ENCODE peak calls at places on chromosomes 1 and 21, in nine cellular contexts. K is fibroblast of lung; C is AG04449; J is mesendoderm; B is naive thymus-derived CD4-positive, alpha-beta T cell; I is coronary artery; Y is choroid plexus epithelial cell; G is effector memory CD4-positive, alpha-beta T cell; L is CD8-positive, alpha-beta memory T cell. E is an unnamed sample.

GRCh38 chr1:110177775-110178174 is 27.5 kb downstream of the SLC6A17 start:
- DNase-seq in K (no peak), C (no peak), J (no peak), B (no peak), I (no peak), Y (no peak), G (no peak), L (no peak), E (no peak)

GRCh38 chr1:167635233-167635648 is 5.2 kb downstream of the RCSD1 start:
- DNase-seq in K (no peak), C (no peak), J (peak; percentile 78), B (no peak), I (peak; percentile 83), Y (peak; percentile 84), G (no peak), L (no peak), E (no peak)

GRCh38 chr1:8431028-8431427 is 113.1 kb downstream of the SLC45A1 start:
- DNase-seq in K (no peak), C (no peak), J (peak; percentile 51), B (no peak), I (no peak), Y (peak; percentile 11), G (no peak), L (no peak), E (no peak)

GRCh38 chr21:33825419-33825818 is 90.2 kb downstream of the ATP5PO start:
- DNase-seq in K (no peak), C (no peak), J (no peak), B (no peak), I (no peak), Y (no peak), G (no peak), L (no peak), E (no peak)

GRCh38 chr1:63920154-63921117 is 146.6 kb downstream of the ROR1 start:
- DNase-seq in K (peak; percentile 77), C (peak; percentile 94), J (peak; percentile 37), B (no peak), I (no peak), Y (peak; percentile 91), G (no peak), L (no peak), E (peak; percentile 42)

GRCh38 chr1:119655160-119655559 is 7.1 kb upstream of the ZNF697 start:
- DNase-seq in K (no peak), C (no peak), J (peak; percentile 56), B (no peak), I (no peak), Y (no peak), G (no peak), L (no peak), E (no peak)

GRCh38 chr1:159212596-159212995 is 7.9 kb downstream of the ACKR1 start:
- DNase-seq in K (no peak), C (no peak), J (no peak), B (no peak), I (no peak), Y (no peak), G (no peak), L (no peak), E (no peak)

GRCh38 chr1:21069549-21069948 is 107.1 kb downstream of the EIF4G3 start:
- DNase-seq in K (peak; percentile 65), C (no peak), J (peak; percentile 53), B (no peak), I (no peak), Y (peak; percentile 90), G (no peak), L (no peak), E (no peak)

GRCh38 chr1:234602334-234603220 is 7.4 kb downstream of the IRF2BP2 start:
- DNase-seq in K (peak; percentile 96), C (peak; percentile 91), J (no peak), B (no peak), I (peak; percentile 75), Y (peak; percentile 94), G (no peak), L (no peak), E (peak; percentile 74)

GRCh38 chr1:38135621-38136414 is 89.2 kb upstream of the POU3F1 start:
- DNase-seq in K (no peak), C (no peak), J (no peak), B (no peak), I (no peak), Y (peak; percentile 8), G (no peak), L (no peak), E (no peak)

GRCh38 chr21:32806810-32807386 is 35.3 kb upstream of the PAXBP1 start:
- DNase-seq in K (no peak), C (no peak), J (no peak), B (no peak), I (no peak), Y (peak; percentile 29), G (no peak), L (no peak), E (no peak)

GRCh38 chr1:151703813-151704212 is 12.8 kb downstream of the CELF3 start:
- DNase-seq in K (no peak), C (no peak), J (no peak), B (no peak), I (no peak), Y (no peak), G (no peak), L (no peak), E (no peak)

GRCh38 chr1:38005195-38006007 is at the start of gene FHL3:
- DNase-seq in K (peak; percentile 38), C (no peak), J (peak; percentile 89), B (no peak), I (no peak), Y (peak; percentile 55), G (peak; percentile 44), L (no peak), E (peak; percentile 82)

GRCh38 chr1:214677945-214678344 is 75.0 kb downstream of the CENPF start:
- DNase-seq in K (no peak), C (no peak), J (no peak), B (no peak), I (no peak), Y (no peak), G (no peak), L (no peak), E (no peak)

GRCh38 chr1:47104816-47105215 is 32.4 kb upstream of the CYP4A22 start:
- DNase-seq in K (no peak), C (no peak), J (peak; percentile 22), B (no peak), I (no peak), Y (no peak), G (no peak), L (no peak), E (no peak)

GRCh38 chr1:214463596-214463995 is 87.8 kb downstream of the PTPN14 start:
- DNase-seq in K (no peak), C (no peak), J (peak; percentile 72), B (no peak), I (no peak), Y (no peak), G (no peak), L (no peak), E (no peak)

GRCh38 chr1:193123751-193124150 is 1.9 kb downstream of the CDC73 start:
- DNase-seq in K (no peak), C (no peak), J (peak; percentile 12), B (no peak), I (no peak), Y (no peak), G (no peak), L (no peak), E (no peak)

GRCh38 chr1:198669023-198669698 is 30.3 kb downstream of the PTPRC start:
- DNase-seq in K (peak; percentile 90), C (peak; percentile 85), J (peak; percentile 31), B (no peak), I (no peak), Y (peak; percentile 93), G (no peak), L (peak; percentile 65), E (no peak)

GRCh38 chr1:33301273-33301984 is 19.5 kb downstream of the A3GALT2 start:
- DNase-seq in K (no peak), C (no peak), J (no peak), B (no peak), I (no peak), Y (no peak), G (no peak), L (no peak), E (no peak)

GRCh38 chr1:23555949-23556640 is 3.2 kb downstream of the ID3 start:
- DNase-seq in K (peak; percentile 64), C (no peak), J (peak; percentile 96), B (no peak), I (peak; percentile 83), Y (peak; percentile 79), G (no peak), L (no peak), E (no peak)

GRCh38 chr1:225445644-225446297 is 17.9 kb upstream of the LBR start:
- DNase-seq in K (no peak), C (no peak), J (no peak), B (no peak), I (no peak), Y (peak; percentile 39), G (no peak), L (no peak), E (no peak)
- H3K4me3 ChIP-seq in K (no peak overlapping the region), C (no peak overlapping the region), J (no peak overlapping the region), B (peak overlapping the region; percentile 28), I (peak overlapping the region; percentile 22), Y (no peak overlapping the region), G (peak overlapping the region; percentile 5), L (peak overlapping the region; percentile 29), E (no peak overlapping the region)

DNA sequence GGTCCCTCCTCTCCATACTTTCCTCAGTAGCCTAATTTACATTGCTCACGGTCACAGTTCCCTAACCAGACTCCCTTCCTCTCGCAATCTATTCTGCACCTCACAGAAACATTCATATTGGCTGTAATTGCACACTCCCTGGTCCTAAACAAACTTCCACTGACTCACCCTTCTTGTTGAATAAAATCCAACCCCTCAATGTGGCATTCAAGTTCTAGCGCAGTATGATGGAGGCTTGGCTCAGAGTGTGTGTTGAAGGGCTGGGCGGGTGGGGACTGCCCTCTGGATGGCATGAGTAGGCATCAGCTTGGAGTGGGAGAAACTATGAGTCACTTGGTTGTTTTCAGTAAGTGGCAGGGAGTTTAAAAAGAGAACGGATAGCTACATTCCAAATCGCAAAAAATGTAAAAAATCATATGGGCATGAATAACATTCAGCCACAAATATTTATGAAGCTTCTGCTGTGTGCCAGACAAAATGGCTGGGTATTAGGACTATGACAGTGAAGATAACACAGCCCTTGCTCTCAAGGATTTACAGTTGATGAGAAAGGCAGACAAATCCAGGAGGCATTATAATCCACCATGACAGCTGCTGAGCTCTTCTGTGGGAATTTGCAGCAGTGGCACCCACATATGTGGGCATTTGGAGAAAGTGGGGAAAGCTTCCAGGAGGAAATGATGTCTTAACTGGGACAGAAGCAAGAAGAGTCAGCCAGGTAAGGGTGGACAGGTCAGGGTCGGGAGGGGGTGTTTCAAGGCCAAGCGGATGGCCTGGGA is 42.2 kb upstream of the LYST start:
- DNase-seq in K (peak; percentile 87), C (peak; percentile 67), J (no peak), B (no peak), I (peak; percentile 86), Y (peak; percentile 64), G (no peak), L (no peak), E (peak; percentile 18)
- H3K4me3 ChIP-seq in K (no peak overlapping the region), C (no peak overlapping the region), J (no peak overlapping the region), B (no peak overlapping the region), I (peak overlapping the region; percentile 13), Y (no peak overlapping the region), G (no peak overlapping the region), L (no peak overlapping the region), E (no peak overlapping the region)

GRCh38 chr1:39269791-39270342 is 65.4 kb downstream of the MACF1 start:
- DNase-seq in K (peak; percentile 82), C (peak; percentile 45), J (peak; percentile 76), B (no peak), I (no peak), Y (peak; percentile 84), G (no peak), L (no peak), E (no peak)
- H3K4me3 ChIP-seq in K (no peak overlapping the region), C (peak overlapping the region; percentile 31), J (no peak overlapping the region), B (no peak overlapping the region), I (peak overlapping the region; percentile 60), Y (peak overlapping the region; percentile 15), G (no peak overlapping the region), L (no peak overlapping the region), E (no peak overlapping the region)

GRCh38 chr1:226904772-226905171 is 34.4 kb downstream of the PSEN2 start:
- DNase-seq in K (no peak), C (no peak), J (no peak), B (no peak), I (no peak), Y (no peak), G (no peak), L (no peak), E (no peak)
- H3K4me3 ChIP-seq in K (no peak overlapping the region), C (no peak overlapping the region), J (no peak overlapping the region), B (no peak overlapping the region), I (no peak overlapping the region), Y (no peak overlapping the region), G (no peak overlapping the region), L (no peak overlapping the region), E (no peak overlapping the region)